ENCODE peak calls at places on chromosomes 6 and 20, in five cellular contexts. O is EL, J is H9, U is GM20000, H is Right ventricle myocardium inferior. X is an unnamed sample.

GRCh38 chr6:3913958-3914337 is 64.8 kb downstream of the FAM50B start:
- DNase-seq in J (no peak), H (no peak), U (no peak), O (peak; percentile 12), X (no peak)

GRCh38 chr20:45934046-45934586 is 367 bp upstream of the PCIF1 start:
- DNase-seq in U (peak; percentile 63), H (peak; percentile 90), O (peak; percentile 56), J (peak; percentile 79), X (peak; percentile 93)

GRCh38 chr20:36336838-36337478 is 30.8 kb downstream of the DLGAP4 start:
- DNase-seq in J (peak; percentile 25), U (no peak), H (no peak), O (peak; percentile 34), X (peak; percentile 25)

GRCh38 chr6:36800223-36801095 is 38.8 kb downstream of the CPNE5 start:
- DNase-seq in O (no peak), H (no peak), U (no peak), J (no peak), X (no peak)

GRCh38 chr6:56387621-56388413 is 140.4 kb upstream of the COL21A1 start:
- DNase-seq in H (no peak), O (no peak), U (no peak), J (no peak), X (no peak)

GRCh38 chr6:89433637-89434499 is 916 bp downstream of the ANKRD6 start:
- DNase-seq in U (peak; percentile 70), H (no peak), O (no peak), J (no peak), X (peak; percentile 78)

GRCh38 chr6:125519367-125519766 is 217.6 kb upstream of the HDDC2 start:
- DNase-seq in J (no peak), O (no peak), U (no peak), H (no peak), X (no peak)

GRCh38 chr6:24394777-24395437 is 7.8 kb upstream of the MRS2 start:
- DNase-seq in J (no peak), O (peak; percentile 79), H (no peak), U (no peak), X (no peak)

GRCh38 chr6:13013681-13014550 is 297.3 kb downstream of the PHACTR1 start:
- DNase-seq in H (peak; percentile 69), J (peak; percentile 39), U (peak; percentile 39), O (peak; percentile 23), X (no peak)

GRCh38 chr6:77511860-77512259 is 48.6 kb upstream of the HTR1B start:
- DNase-seq in O (no peak), H (no peak), J (no peak), U (no peak), X (no peak)

GRCh38 chr6:30646450-30647038 is 389 bp upstream of the C6orf136 start:
- DNase-seq in U (no peak), J (peak; percentile 46), O (no peak), H (peak; percentile 97), X (peak; percentile 77)

GRCh38 chr6:76166874-76167273 is 94.4 kb upstream of the IMPG1 start:
- DNase-seq in J (no peak), U (no peak), H (no peak), O (no peak), X (no peak)

GRCh38 chr20:64110411-64111068 is 3.2 kb upstream of the NPBWR2 start:
- DNase-seq in J (no peak), O (no peak), U (no peak), H (no peak), X (peak; percentile 56)

GRCh38 chr6:19715166-19715558 is 122.0 kb upstream of the ID4 start:
- DNase-seq in U (no peak), H (no peak), O (no peak), J (peak; percentile 36), X (no peak)

GRCh38 chr20:13268943-13269342 is 47.9 kb downstream of the ISM1 start:
- DNase-seq in H (no peak), O (no peak), U (no peak), J (no peak), X (no peak)

GRCh38 chr6:44000164-44000842 is 126.9 kb downstream of the MRPL14 start:
- DNase-seq in U (peak; percentile 82), J (peak; percentile 94), O (no peak), H (no peak), X (peak; percentile 65)

GRCh38 chr20:25045343-25045712 is 12.6 kb downstream of the ACSS1 start:
- DNase-seq in J (no peak), H (no peak), U (no peak), O (no peak), X (peak; percentile 47)

GRCh38 chr6:34556031-34556471 is at the start of gene SPDEF:
- DNase-seq in H (no peak), O (no peak), J (no peak), U (no peak), X (peak; percentile 66)

GRCh38 chr20:62685781-62686555 is 22.7 kb upstream of the NTSR1 start:
- DNase-seq in U (no peak), O (no peak), J (no peak), H (peak; percentile 89), X (no peak)

GRCh38 chr20:61297981-61298380 is 45.9 kb downstream of the CDH4 start:
- DNase-seq in J (no peak), U (no peak), H (no peak), O (peak; percentile 79), X (no peak)

GRCh38 chr6:167141667-167142432 is 15.9 kb downstream of the GPR31 start:
- DNase-seq in U (peak; percentile 84), O (peak; percentile 5), J (peak; percentile 75), H (peak; percentile 75), X (no peak)

GRCh38 chr20:63591147-63591533 is 17.1 kb upstream of the HELZ2 start:
- DNase-seq in O (no peak), H (no peak), J (no peak), U (no peak), X (no peak)

GRCh38 chr20:59808729-59809381 is 124.6 kb downstream of the SYCP2 start:
- DNase-seq in U (no peak), H (no peak), O (no peak), J (peak; percentile 16), X (peak; percentile 37)